ENCODE peak calls at places on chromosome 20, in seven cellular contexts. One of them, this sample, is unnamed. For H3K4me1, the result is how much of the 10 kb centered on the place peaks cover.

GRCh38 chr20:57146155-57146554 is 120.3 kb downstream of the BMP7 start:
- DNase-seq in neuronal stem cell: no peak
- DNase-seq in IMR-90: no peak
- DNase-seq in trophoblast cell: no peak
- DNase-seq in H9: no peak
- DNase-seq in mesenchymal stem cell: no peak
- DNase-seq in H1: no peak
- DNase-seq in this sample: no peak

GRCh38 chr20:64139200-64140081 is 24.8 kb upstream of the MYT1 start:
- DNase-seq in neuronal stem cell: no peak
- DNase-seq in IMR-90: no peak
- DNase-seq in trophoblast cell: no peak
- DNase-seq in H9: no peak
- DNase-seq in mesenchymal stem cell: no peak
- DNase-seq in H1: peak
- DNase-seq in this sample: no peak

GRCh38 chr20:10006461-10006860 is 28.3 kb upstream of the ANKEF1 start:
- DNase-seq in neuronal stem cell: no peak
- DNase-seq in IMR-90: no peak
- DNase-seq in trophoblast cell: no peak
- DNase-seq in H9: no peak
- DNase-seq in mesenchymal stem cell: no peak
- DNase-seq in H1: no peak
- DNase-seq in this sample: no peak

GRCh38 chr20:3244613-3245012 is 5.6 kb upstream of the SLC4A11 start:
- DNase-seq in neuronal stem cell: no peak
- DNase-seq in IMR-90: no peak
- DNase-seq in trophoblast cell: no peak
- DNase-seq in H9: no peak
- DNase-seq in mesenchymal stem cell: no peak
- DNase-seq in H1: no peak
- DNase-seq in this sample: no peak

GRCh38 chr20:5557123-5557522 is 193.1 kb upstream of the SHLD1 start:
- DNase-seq in neuronal stem cell: peak
- DNase-seq in IMR-90: peak
- DNase-seq in trophoblast cell: peak
- DNase-seq in H9: peak
- DNase-seq in mesenchymal stem cell: peak
- DNase-seq in H1: peak
- DNase-seq in this sample: peak

GRCh38 chr20:38840053-38840893 is 34.8 kb downstream of the PPP1R16B start:
- DNase-seq in neuronal stem cell: no peak
- DNase-seq in IMR-90: no peak
- DNase-seq in trophoblast cell: no peak
- DNase-seq in H9: no peak
- DNase-seq in mesenchymal stem cell: no peak
- DNase-seq in H1: no peak
- DNase-seq in this sample: no peak

GRCh38 chr20:56766528-56766927 is 137.4 kb downstream of the TFAP2C start:
- DNase-seq in neuronal stem cell: no peak
- DNase-seq in IMR-90: no peak
- DNase-seq in trophoblast cell: no peak
- DNase-seq in H9: no peak
- DNase-seq in mesenchymal stem cell: no peak
- DNase-seq in H1: no peak
- DNase-seq in this sample: no peak

GRCh38 chr20:16203091-16203490 is 370.2 kb downstream of the KIF16B start:
- DNase-seq in neuronal stem cell: no peak
- DNase-seq in IMR-90: no peak
- DNase-seq in trophoblast cell: no peak
- DNase-seq in H9: no peak
- DNase-seq in mesenchymal stem cell: no peak
- DNase-seq in H1: no peak
- DNase-seq in this sample: no peak

GRCh38 chr20:10536531-10536930 is 101.4 kb downstream of the SLX4IP start:
- DNase-seq in neuronal stem cell: no peak
- DNase-seq in IMR-90: peak
- DNase-seq in trophoblast cell: no peak
- DNase-seq in H9: peak
- DNase-seq in mesenchymal stem cell: no peak
- DNase-seq in H1: no peak
- DNase-seq in this sample: peak

GRCh38 chr20:39839406-39840119 is 849.5 kb downstream of the MAFB start:
- DNase-seq in neuronal stem cell: no peak
- DNase-seq in IMR-90: no peak
- DNase-seq in trophoblast cell: no peak
- DNase-seq in H9: no peak
- DNase-seq in mesenchymal stem cell: no peak
- DNase-seq in H1: no peak
- DNase-seq in this sample: no peak

GRCh38 chr20:36093025-36093803 is 61.3 kb upstream of the EPB41L1 start:
- DNase-seq in neuronal stem cell: no peak
- DNase-seq in IMR-90: no peak
- DNase-seq in trophoblast cell: peak
- DNase-seq in H9: no peak
- DNase-seq in mesenchymal stem cell: peak
- DNase-seq in H1: no peak
- DNase-seq in this sample: no peak

GRCh38 chr20:36792422-36792821 is 18.9 kb upstream of the DSN1 start:
- DNase-seq in neuronal stem cell: peak
- DNase-seq in IMR-90: peak
- DNase-seq in trophoblast cell: peak
- DNase-seq in H9: peak
- DNase-seq in mesenchymal stem cell: peak
- DNase-seq in H1: no peak
- DNase-seq in this sample: peak

GRCh38 chr20:31578448-31579138 is 26.5 kb upstream of the ID1 start:
- DNase-seq in neuronal stem cell: no peak
- DNase-seq in IMR-90: no peak
- DNase-seq in trophoblast cell: no peak
- DNase-seq in H9: peak
- DNase-seq in mesenchymal stem cell: no peak
- DNase-seq in H1: peak
- DNase-seq in this sample: no peak

GRCh38 chr20:4045741-4046140 is 30.4 kb upstream of the RNF24 start:
- DNase-seq in neuronal stem cell: no peak
- DNase-seq in IMR-90: peak
- DNase-seq in trophoblast cell: no peak
- DNase-seq in H9: no peak
- DNase-seq in mesenchymal stem cell: peak
- DNase-seq in H1: no peak
- DNase-seq in this sample: peak

GRCh38 chr20:12411246-12411940 is 493.7 kb downstream of the BTBD3 start:
- DNase-seq in neuronal stem cell: no peak
- DNase-seq in IMR-90: no peak
- DNase-seq in trophoblast cell: no peak
- DNase-seq in H9: no peak
- DNase-seq in mesenchymal stem cell: no peak
- DNase-seq in H1: no peak
- DNase-seq in this sample: no peak

GRCh38 chr20:25541676-25542075 is 43.7 kb downstream of the NINL start:
- DNase-seq in neuronal stem cell: no peak
- DNase-seq in IMR-90: no peak
- DNase-seq in trophoblast cell: no peak
- DNase-seq in H9: no peak
- DNase-seq in mesenchymal stem cell: peak
- DNase-seq in H1: no peak
- DNase-seq in this sample: no peak

GRCh38 chr20:58554541-58554940 is 39.3 kb upstream of the APCDD1L start:
- DNase-seq in neuronal stem cell: no peak
- DNase-seq in IMR-90: no peak
- DNase-seq in trophoblast cell: no peak
- DNase-seq in H9: peak
- DNase-seq in mesenchymal stem cell: no peak
- DNase-seq in H1: no peak
- DNase-seq in this sample: no peak

GRCh38 chr20:9442858-9443257 is 71.5 kb upstream of the LAMP5 start:
- DNase-seq in neuronal stem cell: no peak
- DNase-seq in IMR-90: peak
- DNase-seq in trophoblast cell: no peak
- DNase-seq in H9: no peak
- DNase-seq in mesenchymal stem cell: peak
- DNase-seq in H1: no peak
- DNase-seq in this sample: peak

GRCh38 chr20:36098364-36098763 is 56.2 kb upstream of the EPB41L1 start:
- DNase-seq in neuronal stem cell: no peak
- DNase-seq in IMR-90: peak
- DNase-seq in trophoblast cell: peak
- DNase-seq in H9: no peak
- DNase-seq in mesenchymal stem cell: no peak
- DNase-seq in H1: no peak
- DNase-seq in this sample: no peak

GRCh38 chr20:3221398-3222226 is 12.3 kb downstream of the ITPA start:
- DNase-seq in neuronal stem cell: no peak
- DNase-seq in IMR-90: no peak
- DNase-seq in trophoblast cell: no peak
- DNase-seq in H9: no peak
- DNase-seq in mesenchymal stem cell: no peak
- DNase-seq in H1: no peak
- DNase-seq in this sample: no peak

GRCh38 chr20:36861875-36862801 is 13.8 kb upstream of the TLDC2 start:
- DNase-seq in neuronal stem cell: no peak
- DNase-seq in IMR-90: peak
- DNase-seq in trophoblast cell: peak
- DNase-seq in H9: peak
- DNase-seq in mesenchymal stem cell: peak
- DNase-seq in H1: peak
- DNase-seq in this sample: peak

GRCh38 chr20:57664924-57665588 is 44.8 kb downstream of the PMEPA1 start:
- DNase-seq in neuronal stem cell: no peak
- DNase-seq in IMR-90: no peak
- DNase-seq in trophoblast cell: no peak
- DNase-seq in H9: no peak
- DNase-seq in mesenchymal stem cell: no peak
- DNase-seq in H1: no peak
- DNase-seq in this sample: no peak

GRCh38 chr20:60201198-60201597 is 243.0 kb downstream of the CDH26 start:
- DNase-seq in neuronal stem cell: no peak
- DNase-seq in IMR-90: no peak
- DNase-seq in trophoblast cell: no peak
- DNase-seq in H9: no peak
- DNase-seq in mesenchymal stem cell: no peak
- DNase-seq in H1: no peak
- DNase-seq in this sample: no peak

DNA sequence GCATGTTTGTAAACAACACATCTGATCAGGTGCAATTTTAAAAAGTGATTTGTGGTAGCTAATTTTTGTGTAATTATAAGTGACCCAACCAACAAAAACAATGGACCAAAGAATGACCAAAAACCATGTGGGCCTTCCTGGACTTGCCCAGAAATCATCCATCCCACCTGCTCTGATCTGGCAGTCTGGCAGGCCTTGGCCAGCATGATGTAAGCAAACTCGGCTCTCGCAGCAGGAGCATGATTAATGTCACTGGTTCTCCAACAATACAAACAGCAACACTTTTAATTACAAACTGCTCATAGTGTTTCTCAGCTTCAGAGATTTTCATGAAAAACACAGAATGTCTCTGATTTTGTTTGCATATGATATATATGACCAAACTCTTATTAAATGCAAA is 16.1 kb downstream of the TP53INP2 start:
- DNase-seq in neuronal stem cell: no peak
- DNase-seq in IMR-90: peak
- DNase-seq in trophoblast cell: no peak
- DNase-seq in H9: no peak
- DNase-seq in mesenchymal stem cell: no peak
- DNase-seq in H1: no peak
- DNase-seq in this sample: no peak
- H3K4me1 ChIP-seq in neuronal stem cell: under half
- H3K4me1 ChIP-seq in IMR-90: under half
- H3K4me1 ChIP-seq in trophoblast cell: under half
- H3K4me1 ChIP-seq in H9: under half
- H3K4me1 ChIP-seq in mesenchymal stem cell: under half
- H3K4me1 ChIP-seq in H1: under half
- H3K4me1 ChIP-seq in this sample: under half

DNA sequence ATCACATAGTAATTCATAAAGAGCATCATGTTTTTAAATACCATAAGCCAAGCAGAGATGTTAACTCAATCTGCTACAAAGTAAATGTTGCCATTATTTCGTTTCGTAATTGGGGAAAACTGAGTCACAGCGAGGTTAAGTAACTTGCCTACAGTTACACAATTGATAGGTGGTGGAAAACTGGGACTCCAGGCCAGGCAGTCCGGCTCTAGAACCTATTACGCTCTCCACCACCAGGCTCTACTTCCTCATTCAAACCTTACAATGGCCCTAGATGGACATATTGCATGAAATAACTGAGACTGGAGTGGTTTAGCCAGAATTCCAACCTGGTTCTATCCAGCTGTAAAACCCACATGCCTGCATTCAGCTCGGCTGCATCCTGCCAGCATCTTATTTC is 58.2 kb downstream of the LINC00237 start:
- DNase-seq in neuronal stem cell: no peak
- DNase-seq in IMR-90: no peak
- DNase-seq in trophoblast cell: peak
- DNase-seq in H9: no peak
- DNase-seq in mesenchymal stem cell: no peak
- DNase-seq in H1: no peak
- DNase-seq in this sample: no peak
- H3K4ac ChIP-seq in neuronal stem cell: no peak
- H3K4ac ChIP-seq in IMR-90: no peak
- H3K4ac ChIP-seq in trophoblast cell: no peak
- H3K4ac ChIP-seq in H9: no peak
- H3K4ac ChIP-seq in mesenchymal stem cell: no peak
- H3K4ac ChIP-seq in H1: no peak
- H3K4ac ChIP-seq in this sample: no peak

GRCh38 chr20:63118786-63119450 is 97.0 kb downstream of the YTHDF1 start:
- DNase-seq in neuronal stem cell: no peak
- DNase-seq in IMR-90: no peak
- DNase-seq in trophoblast cell: no peak
- DNase-seq in H9: no peak
- DNase-seq in mesenchymal stem cell: no peak
- DNase-seq in H1: no peak
- DNase-seq in this sample: no peak

GRCh38 chr20:63119451-63120285 is 96.3 kb downstream of the YTHDF1 start:
- DNase-seq in neuronal stem cell: no peak
- DNase-seq in IMR-90: no peak
- DNase-seq in trophoblast cell: no peak
- DNase-seq in H9: no peak
- DNase-seq in mesenchymal stem cell: no peak
- DNase-seq in H1: no peak
- DNase-seq in this sample: no peak

GRCh38 chr20:63121749-63122405 is 94.1 kb downstream of the YTHDF1 start:
- DNase-seq in neuronal stem cell: no peak
- DNase-seq in IMR-90: no peak
- DNase-seq in trophoblast cell: no peak
- DNase-seq in H9: peak
- DNase-seq in mesenchymal stem cell: no peak
- DNase-seq in H1: no peak
- DNase-seq in this sample: no peak

GRCh38 chr20:63121246-63121645 is 94.7 kb downstream of the YTHDF1 start:
- DNase-seq in neuronal stem cell: no peak
- DNase-seq in IMR-90: no peak
- DNase-seq in trophoblast cell: no peak
- DNase-seq in H9: no peak
- DNase-seq in mesenchymal stem cell: no peak
- DNase-seq in H1: no peak
- DNase-seq in this sample: no peak

GRCh38 chr20:63120286-63121090 is 95.4 kb downstream of the YTHDF1 start:
- DNase-seq in neuronal stem cell: no peak
- DNase-seq in IMR-90: no peak
- DNase-seq in trophoblast cell: no peak
- DNase-seq in H9: no peak
- DNase-seq in mesenchymal stem cell: no peak
- DNase-seq in H1: no peak
- DNase-seq in this sample: no peak
- H3K18ac ChIP-seq in neuronal stem cell: peak
- H3K18ac ChIP-seq in IMR-90: no peak
- H3K18ac ChIP-seq in trophoblast cell: no peak
- H3K18ac ChIP-seq in H9: no peak
- H3K18ac ChIP-seq in mesenchymal stem cell: no peak
- H3K18ac ChIP-seq in H1: no peak
- H3K18ac ChIP-seq in this sample: no peak

GRCh38 chr20:41035207-41035606 is 6.6 kb downstream of the TOP1 start:
- DNase-seq in neuronal stem cell: no peak
- DNase-seq in IMR-90: no peak
- DNase-seq in trophoblast cell: no peak
- DNase-seq in H9: no peak
- DNase-seq in mesenchymal stem cell: no peak
- DNase-seq in H1: no peak
- DNase-seq in this sample: no peak
- H3K4me1 ChIP-seq in neuronal stem cell: under half
- H3K4me1 ChIP-seq in IMR-90: under half
- H3K4me1 ChIP-seq in trophoblast cell: under half
- H3K4me1 ChIP-seq in H9: under half
- H3K4me1 ChIP-seq in mesenchymal stem cell: under half
- H3K4me1 ChIP-seq in H1: under half
- H3K4me1 ChIP-seq in this sample: under half

This sample was measured in mesendoderm.